ENCODE peak calls at places on chromosomes 13 and 19, in five cellular contexts. O, U, G, Q and V are unnamed samples.

GRCh38 chr13:66689628-66690027 is 540.5 kb downstream of the PCDH9 start:
- DNase-seq in U (no peak), O (no peak), G (no peak), Q (no peak), V (peak)

GRCh38 chr13:99878921-99879610 is 92.5 kb downstream of the ZIC5 start:
- DNase-seq in U (no peak), O (no peak), G (no peak), Q (no peak), V (no peak)

GRCh38 chr13:20713751-20714150 is 10.3 kb downstream of the IL17D start:
- DNase-seq in G (no peak), Q (no peak), U (no peak), O (no peak), V (no peak)

GRCh38 chr19:48681127-48681470 is 8.3 kb upstream of the NTN5 start:
- DNase-seq in Q (no peak), O (no peak), G (no peak), U (no peak), V (no peak)

GRCh38 chr19:1282588-1283206 is 3.0 kb upstream of the EFNA2 start:
- DNase-seq in U (no peak), G (no peak), Q (no peak), O (no peak), V (no peak)

GRCh38 chr19:45676851-45677263 is 8.8 kb downstream of the GIPR start:
- DNase-seq in G (no peak), U (no peak), Q (no peak), O (no peak), V (no peak)

GRCh38 chr13:22357132-22357531 is 686.3 kb downstream of the FGF9 start:
- DNase-seq in U (no peak), G (no peak), Q (no peak), O (no peak), V (no peak)

GRCh38 chr19:13629687-13630357 is 123.5 kb upstream of the CACNA1A start:
- DNase-seq in U (no peak), O (no peak), G (no peak), Q (no peak), V (no peak)

GRCh38 chr13:24629320-24629719 is 50.9 kb upstream of the ATP12A start:
- DNase-seq in Q (no peak), O (no peak), U (no peak), G (no peak), V (no peak)

GRCh38 chr13:114008964-114009589 is 35.2 kb upstream of the C13orf46 start:
- DNase-seq in G (no peak), Q (no peak), O (no peak), U (no peak), V (no peak)

GRCh38 chr19:44530777-44531176 is 1.3 kb upstream of the CEACAM20 start:
- DNase-seq in G (no peak), O (no peak), U (no peak), Q (no peak), V (no peak)

GRCh38 chr13:33454844-33455256 is 169.3 kb upstream of the STARD13 start:
- DNase-seq in Q (no peak), O (no peak), G (no peak), U (no peak), V (no peak)

GRCh38 chr19:8626823-8627222 is 3.6 kb upstream of the NFILZ start:
- DNase-seq in Q (no peak), G (no peak), U (no peak), O (no peak), V (no peak)

GRCh38 chr19:13097331-13098258 is 5.1 kb downstream of the LYL1 start:
- DNase-seq in Q (no peak), U (no peak), O (no peak), G (no peak), V (no peak)

GRCh38 chr13:99028890-99029289 is 51.0 kb upstream of the DOCK9 start:
- DNase-seq in U (no peak), G (peak), O (peak), Q (no peak), V (no peak)

GRCh38 chr13:30355405-30355741 is 48.0 kb upstream of the KATNAL1 start:
- DNase-seq in Q (peak), U (no peak), G (no peak), O (no peak), V (no peak)

GRCh38 chr13:76790519-76791289 is 95.5 kb downstream of the KCTD12 start:
- DNase-seq in U (no peak), Q (no peak), G (no peak), O (no peak), V (no peak)

GRCh38 chr13:37127706-37128241 is 22.3 kb upstream of the CSNK1A1L start:
- DNase-seq in G (no peak), O (no peak), Q (no peak), U (no peak), V (no peak)

GRCh38 chr13:24124789-24125476 is 35.6 kb upstream of the SPATA13 start:
- DNase-seq in Q (no peak), U (peak), G (no peak), O (no peak), V (no peak)

GRCh38 chr13:39676315-39676876 is 20.9 kb downstream of the COG6 start:
- DNase-seq in Q (peak), O (peak), G (no peak), U (no peak), V (no peak)

GRCh38 chr19:35055715-35056179 is 14.2 kb downstream of the HPN start:
- DNase-seq in O (peak), Q (no peak), U (no peak), G (peak), V (no peak)

GRCh38 chr19:2695288-2695866 is 7.1 kb downstream of the GNG7 start:
- DNase-seq in U (no peak), O (no peak), Q (no peak), G (no peak), V (no peak)

GRCh38 chr19:7226749-7227148 is 67.5 kb downstream of the INSR start:
- DNase-seq in U (no peak), O (no peak), G (no peak), Q (no peak), V (no peak)

GRCh38 chr13:70874646-70875045 is 766.4 kb upstream of the KLHL1 start:
- DNase-seq in G (no peak), O (no peak), U (no peak), Q (no peak), V (no peak)

GRCh38 chr13:40994581-40995230 is 24.4 kb downstream of the ELF1 start:
- DNase-seq in U (no peak), G (no peak), Q (no peak), O (no peak), V (no peak)

GRCh38 chr13:36395280-36395679 is 37.0 kb upstream of the CCNA1 start:
- DNase-seq in Q (peak), G (no peak), O (no peak), U (no peak), V (peak)

GRCh38 chr19:30662211-30662861 is 290.2 kb downstream of the ZNF536 start:
- DNase-seq in Q (peak), G (no peak), U (no peak), O (no peak), V (no peak)

GRCh38 chr19:30665449-30665848 is 293.3 kb downstream of the ZNF536 start:
- DNase-seq in Q (no peak), G (no peak), U (no peak), O (no peak), V (no peak)

GRCh38 chr19:30667227-30667626 is 295.0 kb downstream of the ZNF536 start:
- DNase-seq in Q (no peak), O (no peak), U (no peak), G (no peak), V (no peak)

GRCh38 chr19:30666301-30666803 is 294.2 kb downstream of the ZNF536 start:
- DNase-seq in Q (peak), G (no peak), O (peak), U (no peak), V (peak)

GRCh38 chr19:30664358-30665058 is 292.3 kb downstream of the ZNF536 start:
- DNase-seq in G (no peak), O (peak), U (no peak), Q (peak), V (peak)
- TF ChIP-seq SUZ12 in G (no peak), O (no peak), U (no peak), Q (no peak), V (no peak)

GRCh38 chr13:97125810-97126738 is 96.1 kb upstream of the MBNL2 start:
- DNase-seq in U (peak), O (no peak), G (no peak), Q (no peak), V (peak)

GRCh38 chr13:97124237-97124636 is 97.9 kb upstream of the MBNL2 start:
- DNase-seq in Q (no peak), G (no peak), U (no peak), O (no peak), V (no peak)

GRCh38 chr13:97127842-97128241 is 94.3 kb upstream of the MBNL2 start:
- DNase-seq in O (no peak), Q (peak), U (no peak), G (no peak), V (no peak)

GRCh38 chr13:97122381-97122996 is 99.6 kb upstream of the MBNL2 start:
- DNase-seq in G (no peak), U (no peak), O (no peak), Q (no peak), V (no peak)

DNA sequence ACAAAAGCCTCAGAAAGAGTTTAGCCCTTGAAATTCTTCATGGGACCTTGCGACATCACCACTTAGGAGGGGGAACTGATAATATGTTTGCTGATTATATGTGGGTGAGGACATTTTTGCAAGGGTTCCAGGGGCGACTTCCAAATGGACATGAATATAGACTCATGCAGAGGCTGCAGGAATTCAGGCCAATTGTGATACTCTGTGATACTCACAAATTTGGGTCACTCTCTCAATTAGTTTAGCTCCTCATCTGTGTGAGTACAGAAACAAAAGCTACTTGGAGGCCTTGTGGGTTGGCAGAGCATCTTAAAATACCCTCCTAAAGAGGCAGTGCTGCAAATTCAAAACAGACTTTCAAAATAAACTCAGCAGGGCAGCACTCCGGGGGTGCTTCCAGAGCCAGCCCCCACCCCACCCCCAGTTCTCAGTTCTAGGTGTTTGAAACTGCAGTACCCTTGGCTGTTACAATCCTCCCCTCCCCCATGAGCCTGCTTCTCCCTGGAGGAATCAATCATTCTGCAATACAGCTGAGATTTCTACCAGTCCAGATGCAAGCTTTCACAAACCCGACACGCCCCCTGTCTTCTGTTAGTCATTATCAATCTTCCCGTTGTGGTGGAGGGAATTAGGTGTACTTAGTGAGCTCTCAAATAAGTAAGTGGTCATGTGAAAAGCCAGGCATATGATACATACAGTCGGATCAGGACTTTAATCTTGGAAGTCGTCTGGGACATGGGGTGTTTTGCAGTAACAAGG is 96.9 kb upstream of the MBNL2 start:
- DNase-seq in O (no peak), U (peak), Q (peak), G (no peak), V (peak)
- TF ChIP-seq SUZ12 in O (no peak), U (no peak), Q (no peak), G (no peak), V (no peak)

DNA sequence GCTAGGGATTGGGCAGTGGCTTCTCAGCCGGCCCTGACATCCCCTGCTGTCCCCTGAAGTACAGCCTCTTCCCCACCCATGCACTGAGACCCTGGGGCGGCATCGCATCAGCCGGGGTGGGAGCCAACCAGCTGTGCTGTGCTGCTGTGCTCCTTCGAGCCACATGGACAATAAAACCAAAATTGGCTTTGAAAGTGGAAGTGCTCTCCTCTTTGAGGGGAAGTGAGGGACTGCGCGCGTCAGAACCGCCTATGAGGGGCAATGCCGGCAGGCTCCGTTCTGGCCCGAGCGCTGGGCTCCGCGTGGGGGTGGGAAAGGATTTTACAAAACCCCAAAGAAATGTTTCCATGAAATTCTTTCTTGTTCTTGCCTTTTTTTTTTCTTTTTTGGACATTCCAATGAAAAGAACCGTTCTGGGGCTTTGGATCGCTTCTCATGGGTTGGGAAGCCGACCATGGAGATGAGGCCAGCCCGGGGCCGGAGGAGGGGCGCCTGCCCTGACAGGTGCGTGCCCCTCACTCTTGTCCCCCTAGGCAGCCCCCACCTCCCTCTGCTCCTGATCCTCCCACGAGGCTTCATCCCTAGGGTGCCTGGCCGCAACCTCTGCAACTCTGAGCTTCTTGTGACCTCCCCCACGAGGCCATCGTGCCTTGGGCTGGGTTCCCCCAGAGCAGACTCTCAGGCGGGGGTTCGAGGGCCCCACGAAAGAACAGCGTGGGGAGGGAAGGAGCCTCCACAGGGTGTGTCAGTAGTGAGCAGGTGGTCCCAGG is 22.6 kb downstream of the KLHL26 start:
- DNase-seq in Q (no peak), G (no peak), O (no peak), U (no peak), V (no peak)
- TF ChIP-seq SUZ12 in Q (no peak), G (no peak), O (no peak), U (no peak), V (no peak)

GRCh38 chr19:53537126-53537522 is 821 bp upstream of the ZNF331 start:
- DNase-seq in U (no peak), Q (no peak), G (no peak), O (no peak), V (no peak)

GRCh38 chr19:53536223-53536543 is 1.8 kb upstream of the ZNF331 start:
- DNase-seq in G (no peak), O (no peak), U (no peak), Q (no peak), V (no peak)

GRCh38 chr19:53540091-53540490 is 2.1 kb downstream of the ZNF331 start:
- DNase-seq in Q (no peak), U (no peak), G (no peak), O (no peak), V (no peak)

GRCh38 chr19:53538378-53539109 is 599 bp downstream of the ZNF331 start:
- DNase-seq in U (no peak), G (no peak), O (no peak), Q (no peak), V (no peak)

DNA sequence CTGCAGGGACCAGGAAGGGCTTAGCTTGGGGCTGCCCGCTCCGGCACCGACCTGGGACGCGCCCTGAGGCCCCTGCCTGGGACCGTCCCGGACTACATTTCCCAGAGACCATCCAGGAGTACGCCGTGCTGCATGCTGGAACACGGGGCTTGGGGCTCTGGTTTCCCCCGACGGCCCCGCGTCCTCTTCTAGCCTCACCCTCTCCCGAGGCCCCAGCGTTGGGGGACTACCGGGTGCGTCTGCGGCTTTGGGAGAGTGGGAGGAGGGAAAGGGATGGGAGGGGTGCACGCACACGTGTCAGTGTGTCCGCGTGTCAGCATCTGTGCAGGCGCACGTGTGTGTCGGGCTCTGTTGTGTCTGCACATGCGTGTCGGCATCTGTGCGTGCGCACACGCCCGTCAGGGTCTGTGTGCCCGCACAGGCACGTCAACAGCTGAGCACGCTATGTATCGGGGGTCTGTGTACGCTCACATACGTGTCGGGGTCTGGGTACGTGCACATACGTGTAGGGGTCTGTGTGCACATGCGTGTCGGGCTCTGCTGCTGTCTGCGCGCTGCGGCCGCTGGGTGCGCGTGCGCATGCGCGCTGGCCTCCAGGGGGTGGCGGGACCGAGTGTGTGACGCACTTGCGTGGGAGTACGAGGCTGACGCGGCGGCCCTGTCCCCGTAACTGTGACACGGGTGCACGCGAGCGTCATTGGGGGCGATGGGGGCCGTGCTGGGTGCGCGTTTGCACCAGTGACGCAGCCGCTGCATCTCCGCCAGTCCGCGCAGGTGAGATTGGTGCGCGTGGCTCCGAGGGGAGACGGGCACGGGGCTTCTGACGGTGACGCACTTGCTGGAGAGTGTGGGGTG is at the start of gene ZNF331:
- DNase-seq in Q (peak), O (peak), U (peak), G (no peak), V (no peak)
- TF ChIP-seq SUZ12 in Q (peak), O (no peak), U (no peak), G (no peak), V (no peak)

DNA sequence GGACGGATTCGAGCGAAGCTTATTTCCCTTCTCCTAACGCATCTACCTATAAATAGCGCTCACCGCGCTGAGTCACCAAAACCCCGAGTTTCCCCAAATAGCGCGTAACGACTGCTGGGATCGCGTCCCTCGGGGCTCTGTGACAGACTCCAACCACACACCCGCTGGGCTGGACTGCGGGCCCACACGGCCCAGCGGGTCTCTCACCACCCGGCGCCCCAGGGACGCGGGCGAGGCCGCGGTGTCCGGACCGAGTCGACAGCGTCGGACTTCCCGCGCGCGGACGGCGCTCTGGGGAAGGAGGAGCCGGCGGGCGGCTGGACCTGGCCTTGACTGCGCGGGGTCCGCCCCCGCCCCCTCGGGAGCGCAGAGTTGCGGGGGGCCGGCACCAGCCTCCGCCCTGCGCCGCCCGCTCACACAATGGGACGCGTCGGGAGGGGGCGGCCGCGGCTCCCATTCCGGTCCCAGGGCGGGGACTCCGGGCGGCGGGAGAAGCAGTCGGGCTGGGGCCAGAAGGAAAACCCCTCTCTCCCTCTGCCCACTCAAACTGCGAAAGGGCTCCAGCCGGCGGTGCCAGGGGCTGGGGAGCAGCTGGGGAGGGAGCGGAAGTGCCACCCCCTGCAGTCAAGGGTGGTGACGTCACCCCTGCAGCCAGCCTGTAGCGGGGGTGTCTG is 108.8 kb downstream of the KCNRG start:
- DNase-seq in O (no peak), G (peak), U (no peak), Q (peak), V (peak)
- TF ChIP-seq SUZ12 in O (no peak), G (peak), U (no peak), Q (no peak), V (no peak)